ENCODE peak calls at places on chromosomes 1 and 21, in six cellular contexts. B, V, U, Z, M and Q are unnamed samples. For H3K4me1, the result is how much of the 10 kb centered on the place peaks cover.

GRCh38 chr1:174469687-174470086 is 21.9 kb downstream of the GPR52 start:
- DNase-seq in B (no peak), V (no peak), U (no peak), Z (no peak), M (no peak), Q (no peak)

GRCh38 chr1:92466702-92467101 is 20.0 kb downstream of the GFI1 start:
- DNase-seq in B (no peak), V (no peak), U (no peak), Z (no peak), M (no peak), Q (no peak)

GRCh38 chr1:109610609-109611307 is 8.7 kb downstream of the GNAT2 start:
- DNase-seq in B (no peak), V (no peak), U (no peak), Z (no peak), M (no peak), Q (no peak)

GRCh38 chr1:72915581-72915980 is 633.2 kb upstream of the NEGR1 start:
- DNase-seq in B (no peak), V (no peak), U (no peak), Z (no peak), M (no peak), Q (peak)

GRCh38 chr1:185567006-185567405 is 167.2 kb upstream of the HMCN1 start:
- DNase-seq in B (no peak), V (no peak), U (peak), Z (no peak), M (no peak), Q (no peak)

GRCh38 chr1:42259059-42259738 is 75.8 kb downstream of the FOXJ3 start:
- DNase-seq in B (no peak), V (no peak), U (no peak), Z (no peak), M (no peak), Q (no peak)

GRCh38 chr1:22413799-22414198 is 37.9 kb upstream of the ZBTB40 start:
- DNase-seq in B (no peak), V (no peak), U (no peak), Z (no peak), M (no peak), Q (no peak)

GRCh38 chr1:75487399-75487798 is 123.5 kb downstream of the SLC44A5 start:
- DNase-seq in B (no peak), V (no peak), U (no peak), Z (no peak), M (no peak), Q (no peak)

GRCh38 chr1:58883037-58883887 is 99.4 kb upstream of the JUN start:
- DNase-seq in B (peak), V (peak), U (no peak), Z (peak), M (peak), Q (peak)

GRCh38 chr1:16186655-16187235 is 25.7 kb downstream of the ARHGEF19 start:
- DNase-seq in B (no peak), V (no peak), U (no peak), Z (no peak), M (no peak), Q (no peak)

GRCh38 chr1:244207042-244207934 is 156.2 kb downstream of the ZBTB18 start:
- DNase-seq in B (no peak), V (no peak), U (no peak), Z (no peak), M (no peak), Q (no peak)

GRCh38 chr1:118110580-118110979 is 74.4 kb downstream of the SPAG17 start:
- DNase-seq in B (no peak), V (no peak), U (no peak), Z (no peak), M (no peak), Q (no peak)

GRCh38 chr1:205430631-205431305 is 8.9 kb upstream of the LEMD1 start:
- DNase-seq in B (peak), V (peak), U (peak), Z (no peak), M (peak), Q (peak)

GRCh38 chr1:201754353-201754752 is 74.6 kb upstream of the IPO9 start:
- DNase-seq in B (no peak), V (no peak), U (no peak), Z (no peak), M (no peak), Q (peak)

GRCh38 chr1:228224198-228225164 is 16.6 kb downstream of the OBSCN start:
- DNase-seq in B (no peak), V (no peak), U (no peak), Z (no peak), M (no peak), Q (no peak)

GRCh38 chr1:213675043-213675442 is 312.7 kb upstream of the PROX1 start:
- DNase-seq in B (no peak), V (no peak), U (no peak), Z (no peak), M (no peak), Q (no peak)

GRCh38 chr1:21018673-21019072 is 158.0 kb downstream of the EIF4G3 start:
- DNase-seq in B (no peak), V (no peak), U (no peak), Z (no peak), M (no peak), Q (no peak)

GRCh38 chr1:161720956-161721737 is at the start of gene FCRLB:
- DNase-seq in B (no peak), V (no peak), U (no peak), Z (no peak), M (no peak), Q (no peak)

GRCh38 chr1:7247683-7248401 is 462.6 kb downstream of the CAMTA1 start:
- DNase-seq in B (no peak), V (no peak), U (no peak), Z (no peak), M (no peak), Q (no peak)

GRCh38 chr21:32965281-32965680 is 60.5 kb upstream of the OLIG2 start:
- DNase-seq in B (no peak), V (no peak), U (no peak), Z (no peak), M (no peak), Q (no peak)

GRCh38 chr1:29743931-29744330 is 507.6 kb downstream of the PTPRU start:
- DNase-seq in B (peak), V (no peak), U (no peak), Z (no peak), M (no peak), Q (no peak)

GRCh38 chr1:75245239-75245638 is 111.1 kb downstream of the LHX8 start:
- DNase-seq in B (no peak), V (no peak), U (no peak), Z (no peak), M (no peak), Q (no peak)

GRCh38 chr1:153220606-153221303 is 3.4 kb downstream of the PRR9 start:
- DNase-seq in B (no peak), V (no peak), U (no peak), Z (no peak), M (no peak), Q (no peak)

GRCh38 chr1:210233495-210234253 is 1.1 kb downstream of the SERTAD4 start:
- DNase-seq in B (peak), V (peak), U (no peak), Z (no peak), M (peak), Q (peak)

GRCh38 chr1:16143566-16144324 is 12.1 kb downstream of the EPHA2 start:
- DNase-seq in B (no peak), V (peak), U (no peak), Z (no peak), M (no peak), Q (peak)

GRCh38 chr1:204102029-204102611 is 29.2 kb downstream of the SOX13 start:
- DNase-seq in B (no peak), V (no peak), U (no peak), Z (no peak), M (peak), Q (no peak)

GRCh38 chr1:197222025-197222685 is 45.9 kb upstream of the CRB1 start:
- DNase-seq in B (no peak), V (no peak), U (no peak), Z (no peak), M (no peak), Q (no peak)

GRCh38 chr1:10515627-10516026 is 40.9 kb downstream of the PEX14 start:
- DNase-seq in B (no peak), V (no peak), U (no peak), Z (no peak), M (no peak), Q (peak)

GRCh38 chr1:21254335-21254951 is 35.8 kb downstream of the ECE1 start:
- DNase-seq in B (peak), V (no peak), U (no peak), Z (no peak), M (peak), Q (peak)

GRCh38 chr1:94117250-94117851 is 3.6 kb downstream of the ABCA4 start:
- DNase-seq in B (no peak), V (no peak), U (no peak), Z (no peak), M (no peak), Q (no peak)
- H3K27ac ChIP-seq in B (no peak), V (no peak), U (no peak), Z (no peak), M (no peak), Q (peak)

GRCh38 chr1:168480997-168481396 is 62.8 kb downstream of the XCL2 start:
- DNase-seq in B (no peak), V (no peak), U (no peak), Z (no peak), M (no peak), Q (no peak)

GRCh38 chr1:168483531-168483930 is 60.3 kb downstream of the XCL2 start:
- DNase-seq in B (no peak), V (no peak), U (no peak), Z (no peak), M (no peak), Q (no peak)

GRCh38 chr1:168484083-168484482 is 59.7 kb downstream of the XCL2 start:
- DNase-seq in B (no peak), V (no peak), U (no peak), Z (no peak), M (no peak), Q (no peak)

GRCh38 chr1:168481586-168481985 is 62.2 kb downstream of the XCL2 start:
- DNase-seq in B (no peak), V (no peak), U (no peak), Z (no peak), M (no peak), Q (no peak)

DNA sequence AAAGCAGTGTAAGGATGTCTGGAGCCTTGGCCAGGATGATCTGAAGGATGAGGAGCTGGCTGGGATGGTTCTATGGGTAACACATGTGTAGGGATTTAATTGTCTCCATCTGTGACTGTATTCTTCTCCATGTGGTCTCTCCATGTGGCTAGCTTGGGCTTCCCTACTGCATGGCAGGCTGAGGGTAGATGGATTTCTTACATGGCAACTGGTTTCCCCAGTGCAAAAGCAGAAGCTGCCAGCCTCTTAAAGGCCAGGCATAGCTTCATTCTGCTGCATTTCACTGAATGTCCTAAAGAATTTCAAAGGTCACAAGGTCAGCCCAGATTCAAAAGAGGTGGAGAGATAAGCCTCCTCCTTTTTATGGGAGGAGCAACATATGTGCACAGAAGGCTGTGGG is 61.7 kb downstream of the XCL2 start:
- DNase-seq in B (no peak), V (no peak), U (no peak), Z (no peak), M (no peak), Q (no peak)
- H3K4me1 ChIP-seq in B (half or more), V (under half), U (under half), Z (under half), M (under half), Q (under half)

GRCh38 chr1:46181343-46182260 is 5.3 kb upstream of the P3R3URF start:
- DNase-seq in B (no peak), V (no peak), U (no peak), Z (peak), M (peak), Q (no peak)
- H3K27ac ChIP-seq in B (peak), V (peak), U (no peak), Z (peak), M (no peak), Q (peak)

DNA sequence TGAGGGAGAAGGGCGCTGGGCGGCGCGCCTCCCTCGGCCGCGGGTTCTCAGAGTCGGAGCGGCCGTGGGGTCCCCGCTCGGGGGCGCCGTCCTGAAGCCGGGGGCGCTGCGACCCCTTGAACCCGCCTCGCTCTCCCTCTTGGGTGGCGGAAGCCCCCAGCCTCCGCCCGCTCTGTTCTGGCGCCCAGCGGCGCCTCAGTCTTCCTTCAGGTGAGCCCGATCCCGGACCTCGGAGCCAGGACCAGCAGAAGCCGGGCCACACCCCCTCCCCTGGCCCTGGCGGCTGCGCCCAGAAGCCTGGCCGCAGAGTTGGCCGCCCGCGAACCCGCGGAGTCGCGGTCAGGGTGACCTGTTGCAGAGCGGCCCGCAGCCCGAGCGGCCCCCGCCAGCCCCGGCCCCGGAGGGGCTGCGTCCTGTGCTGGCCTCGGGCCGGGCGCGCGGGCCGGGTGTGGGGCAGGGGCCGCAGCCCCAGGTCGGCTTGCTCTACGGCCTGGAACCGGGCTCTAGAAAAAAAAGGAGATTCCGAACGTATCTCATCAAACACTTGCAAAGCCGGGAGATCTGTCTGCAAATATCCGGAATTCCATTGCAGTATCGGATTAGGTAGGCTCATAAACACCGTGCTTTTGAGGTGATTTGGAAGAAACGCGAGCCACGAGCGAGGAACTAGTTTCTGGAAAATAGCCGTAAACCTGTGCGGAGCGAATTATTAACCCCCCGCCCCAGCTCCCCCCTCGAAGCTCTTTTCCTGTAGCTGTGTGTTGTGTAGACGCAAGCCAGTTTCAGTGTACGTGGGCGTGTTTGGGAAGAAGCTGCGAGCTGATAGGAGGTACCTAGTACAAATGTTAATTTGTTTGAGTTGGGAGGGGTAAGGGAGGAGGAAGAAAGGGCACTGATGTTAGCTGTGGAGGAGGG is 816 bp downstream of the RALGPS2 start:
- DNase-seq in B (peak), V (peak), U (peak), Z (peak), M (peak), Q (peak)
- H3K4me1 ChIP-seq in B (under half), V (under half), U (under half), Z (under half), M (under half), Q (under half)

GRCh38 chr1:223832637-223832943 is 13.2 kb downstream of the TP53BP2 start:
- DNase-seq in B (no peak), V (no peak), U (no peak), Z (no peak), M (no peak), Q (peak)
- H3K27ac ChIP-seq in B (peak), V (no peak), U (peak), Z (peak), M (peak), Q (peak)

DNA sequence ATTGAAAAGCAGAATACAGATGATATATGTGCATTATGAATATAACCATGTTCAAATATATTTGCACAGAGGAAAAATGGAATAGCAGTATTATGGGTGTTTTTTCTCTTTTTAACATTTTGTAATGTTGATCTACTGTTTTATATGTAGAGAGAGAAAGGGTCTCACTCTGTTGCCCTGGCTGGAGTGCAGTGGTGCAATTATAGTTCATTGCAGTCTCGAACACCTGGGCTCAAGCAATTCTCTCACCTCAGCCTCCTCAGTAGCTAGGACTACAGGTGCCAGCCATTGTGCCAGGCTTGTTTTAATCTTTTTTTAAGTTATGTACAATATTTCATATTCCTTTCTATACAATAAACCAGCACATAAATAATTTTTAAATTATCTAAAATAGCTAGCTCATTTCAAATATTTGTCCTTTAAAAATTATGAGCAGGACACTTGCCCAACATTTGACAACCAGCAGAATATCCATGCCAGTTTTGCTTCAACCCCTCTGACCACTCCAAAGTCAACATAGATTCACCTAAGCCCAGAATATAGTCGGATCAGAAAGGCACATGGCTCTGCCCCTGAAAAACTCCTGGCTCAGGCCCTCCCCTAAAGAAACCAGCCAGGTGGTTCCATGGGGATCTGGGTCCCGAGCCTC is 29.8 kb downstream of the ZNF281 start:
- DNase-seq in B (no peak), V (no peak), U (no peak), Z (no peak), M (no peak), Q (no peak)
- H3K4me1 ChIP-seq in B (under half), V (under half), U (under half), Z (half or more), M (under half), Q (under half)

GRCh38 chr1:211928993-211929637 is 98.6 kb upstream of the LPGAT1 start:
- DNase-seq in B (no peak), V (peak), U (no peak), Z (no peak), M (no peak), Q (peak)

GRCh38 chr1:211932581-211933010 is 102.0 kb upstream of the LPGAT1 start:
- DNase-seq in B (no peak), V (no peak), U (no peak), Z (no peak), M (no peak), Q (no peak)

GRCh38 chr1:211924256-211924655 is 93.7 kb upstream of the LPGAT1 start:
- DNase-seq in B (no peak), V (no peak), U (no peak), Z (no peak), M (no peak), Q (no peak)

GRCh38 chr1:211925016-211925415 is 94.5 kb upstream of the LPGAT1 start:
- DNase-seq in B (no peak), V (peak), U (no peak), Z (peak), M (no peak), Q (no peak)

GRCh38 chr1:211928222-211928856 is 97.8 kb upstream of the LPGAT1 start:
- DNase-seq in B (no peak), V (peak), U (no peak), Z (peak), M (no peak), Q (no peak)
- H3K27ac ChIP-seq in B (no peak), V (peak), U (no peak), Z (peak), M (no peak), Q (no peak)

DNA sequence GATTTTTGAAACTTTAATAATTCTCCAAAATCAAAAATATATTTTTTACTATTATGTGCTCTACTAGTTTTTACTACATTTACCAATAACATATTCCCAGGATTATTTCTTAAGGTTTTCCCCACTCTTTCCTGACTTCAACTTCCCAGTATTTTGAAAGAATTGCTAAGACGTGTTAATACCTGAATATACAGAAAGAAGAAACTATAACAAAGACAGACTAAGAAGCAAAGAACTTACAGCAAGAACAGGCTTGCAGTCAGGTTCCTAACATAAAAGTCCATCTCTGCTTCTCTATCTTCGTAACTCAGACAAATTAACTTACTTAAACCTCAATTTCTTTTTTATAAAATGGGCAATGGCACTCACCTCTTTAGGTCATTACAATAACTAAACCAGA is 63.2 kb downstream of the SRSF11 start:
- DNase-seq in B (no peak), V (no peak), U (no peak), Z (peak), M (no peak), Q (no peak)
- H3K4me1 ChIP-seq in B (under half), V (under half), U (under half), Z (under half), M (under half), Q (under half)